ENCODE peak calls at places on chromosomes 7 and 10, in six cellular contexts. H is Panc1, T is HepG2, N is GM23338, O is K562, C is HCT116. G is an unnamed sample.

GRCh38 chr7:99714171-99714570 is 20.8 kb downstream of the CYP3A7 start:
- ATAC-seq in H (no peak), T (no peak), N (no peak), O (no peak), C (no peak), G (no peak)

GRCh38 chr10:14686356-14686755 is 88.3 kb downstream of the FAM107B start:
- ATAC-seq in H (no peak), T (no peak), N (no peak), O (no peak), C (no peak), G (no peak)

GRCh38 chr10:49200859-49201258 is 12.7 kb upstream of the TMEM273 start:
- ATAC-seq in H (no peak), T (no peak), N (no peak), O (peak), C (no peak), G (no peak)

GRCh38 chr7:92547579-92547978 is 19.0 kb downstream of the RBM48 start:
- ATAC-seq in H (peak), T (peak), N (no peak), O (no peak), C (no peak), G (no peak)

GRCh38 chr10:114492351-114493037 is 88.2 kb upstream of the AFAP1L2 start:
- ATAC-seq in H (no peak), T (no peak), N (no peak), O (no peak), C (no peak), G (no peak)

GRCh38 chr10:20955355-20955893 is 58.3 kb upstream of the NEBL start:
- ATAC-seq in H (no peak), T (no peak), N (no peak), O (peak), C (no peak), G (no peak)

GRCh38 chr10:78059916-78060315 is 26.3 kb downstream of the RPS24 start:
- ATAC-seq in H (no peak), T (no peak), N (no peak), O (no peak), C (no peak), G (no peak)

GRCh38 chr10:44696496-44696895 is 214.6 kb upstream of the TMEM72 start:
- ATAC-seq in H (no peak), T (peak), N (peak), O (no peak), C (no peak), G (peak)

GRCh38 chr7:75727881-75728592 is 10.7 kb downstream of the HIP1 start:
- ATAC-seq in H (peak), T (peak), N (peak), O (no peak), C (peak), G (no peak)

GRCh38 chr7:38257350-38257677 is 16.1 kb downstream of the TARP start:
- ATAC-seq in H (no peak), T (no peak), N (no peak), O (no peak), C (no peak), G (no peak)

GRCh38 chr7:28808786-28809533 is 149.2 kb downstream of the TRIL start:
- ATAC-seq in H (no peak), T (peak), N (peak), O (peak), C (no peak), G (no peak)

GRCh38 chr7:139118803-139119485 is 9.4 kb upstream of the ZC3HAV1 start:
- ATAC-seq in H (no peak), T (no peak), N (peak), O (peak), C (peak), G (no peak)

GRCh38 chr10:102311025-102311420 is 65.7 kb downstream of the GBF1 start:
- ATAC-seq in H (peak), T (peak), N (peak), O (no peak), C (peak), G (no peak)

GRCh38 chr7:151110941-151111645 is 24.8 kb downstream of the AGAP3 start:
- ATAC-seq in H (peak), T (peak), N (peak), O (peak), C (peak), G (peak)

GRCh38 chr10:78281627-78282026 is 248.0 kb downstream of the RPS24 start:
- ATAC-seq in H (no peak), T (no peak), N (no peak), O (no peak), C (no peak), G (no peak)

GRCh38 chr10:118607768-118608354 is 12.4 kb upstream of the PRLHR start:
- ATAC-seq in H (no peak), T (no peak), N (no peak), O (no peak), C (no peak), G (no peak)

GRCh38 chr7:41777894-41778596 is 75.2 kb upstream of the INHBA start:
- ATAC-seq in H (no peak), T (no peak), N (no peak), O (no peak), C (no peak), G (no peak)

GRCh38 chr7:8115547-8116402 is 146.2 kb downstream of the ICA1 start:
- ATAC-seq in H (no peak), T (no peak), N (no peak), O (no peak), C (no peak), G (no peak)

GRCh38 chr7:107661081-107661864 is 645 bp downstream of the SLC26A4 start:
- ATAC-seq in H (peak), T (peak), N (peak), O (no peak), C (no peak), G (peak)

GRCh38 chr10:108465871-108466641 is 1301.5 kb upstream of the SORCS1 start:
- ATAC-seq in H (no peak), T (no peak), N (peak), O (no peak), C (no peak), G (peak)

GRCh38 chr7:75971961-75972763 is 22.2 kb downstream of the TMEM120A start:
- ATAC-seq in H (peak), T (peak), N (peak), O (peak), C (peak), G (peak)

GRCh38 chr7:140009735-140010134 is 53.0 kb downstream of the PARP12 start:
- ATAC-seq in H (no peak), T (no peak), N (no peak), O (no peak), C (no peak), G (no peak)

GRCh38 chr10:30629653-30630052 is at the start of gene LYZL2:
- ATAC-seq in H (no peak), T (no peak), N (no peak), O (no peak), C (no peak), G (no peak)

GRCh38 chr7:106071999-106072714 is 40.0 kb downstream of the SYPL1 start:
- ATAC-seq in H (no peak), T (peak), N (no peak), O (peak), C (no peak), G (peak)

GRCh38 chr7:151520419-151521229 is 929 bp upstream of the RHEB start:
- ATAC-seq in H (peak), T (no peak), N (peak), O (no peak), C (no peak), G (peak)

GRCh38 chr10:119113805-119114732 is 10.2 kb downstream of the DENND10 start:
- ATAC-seq in H (peak), T (peak), N (no peak), O (no peak), C (no peak), G (peak)

GRCh38 chr7:82017334-82017943 is 247.6 kb upstream of the HGF start:
- ATAC-seq in H (peak), T (peak), N (no peak), O (no peak), C (peak), G (no peak)

GRCh38 chr7:121541457-121541856 is 145.3 kb upstream of the FAM3C start:
- ATAC-seq in H (no peak), T (no peak), N (no peak), O (no peak), C (no peak), G (no peak)

GRCh38 chr7:117962598-117962997 is 89.4 kb upstream of the CTTNBP2 start:
- ATAC-seq in H (no peak), T (no peak), N (peak), O (no peak), C (no peak), G (no peak)

GRCh38 chr7:16926861-16927260 is 45.1 kb upstream of the AGR3 start:
- ATAC-seq in H (peak), T (no peak), N (no peak), O (no peak), C (no peak), G (no peak)

GRCh38 chr7:80128918-80129317 is 5.7 kb upstream of the GNAI1 start:
- ATAC-seq in H (no peak), T (no peak), N (no peak), O (no peak), C (no peak), G (no peak)

GRCh38 chr7:32479574-32480200 is 10.5 kb downstream of the LSM5 start:
- ATAC-seq in H (peak), T (peak), N (peak), O (peak), C (peak), G (no peak)

GRCh38 chr7:82722946-82723345 is 279.4 kb upstream of the CACNA2D1 start:
- ATAC-seq in H (no peak), T (no peak), N (peak), O (no peak), C (no peak), G (no peak)

GRCh38 chr7:131183611-131184119 is 144.0 kb upstream of the MKLN1 start:
- ATAC-seq in H (no peak), T (no peak), N (no peak), O (no peak), C (no peak), G (no peak)

GRCh38 chr7:34735526-34735925 is 77.5 kb downstream of the NPSR1 start:
- ATAC-seq in H (no peak), T (no peak), N (no peak), O (no peak), C (no peak), G (no peak)

GRCh38 chr7:139697031-139697430 is 80.8 kb downstream of the HIPK2 start:
- ATAC-seq in H (no peak), T (no peak), N (no peak), O (no peak), C (no peak), G (no peak)

GRCh38 chr7:222716-223041 is 30.3 kb downstream of the FAM20C start:
- ATAC-seq in H (no peak), T (no peak), N (no peak), O (no peak), C (peak), G (no peak)

GRCh38 chr10:26503911-26504310 is 65.8 kb downstream of the APBB1IP start:
- ATAC-seq in H (no peak), T (no peak), N (peak), O (peak), C (peak), G (no peak)

GRCh38 chr7:1939434-1940401 is 269.6 kb downstream of the ELFN1 start:
- ATAC-seq in H (peak), T (no peak), N (no peak), O (peak), C (no peak), G (no peak)

GRCh38 chr7:1938788-1939433 is 268.8 kb downstream of the ELFN1 start:
- ATAC-seq in H (no peak), T (no peak), N (no peak), O (no peak), C (peak), G (no peak)

GRCh38 chr7:1940863-1941262 is 270.8 kb downstream of the ELFN1 start:
- ATAC-seq in H (no peak), T (no peak), N (no peak), O (no peak), C (no peak), G (peak)

GRCh38 chr7:1941464-1942025 is 271.5 kb downstream of the ELFN1 start:
- ATAC-seq in H (no peak), T (no peak), N (no peak), O (no peak), C (no peak), G (no peak)

DNA sequence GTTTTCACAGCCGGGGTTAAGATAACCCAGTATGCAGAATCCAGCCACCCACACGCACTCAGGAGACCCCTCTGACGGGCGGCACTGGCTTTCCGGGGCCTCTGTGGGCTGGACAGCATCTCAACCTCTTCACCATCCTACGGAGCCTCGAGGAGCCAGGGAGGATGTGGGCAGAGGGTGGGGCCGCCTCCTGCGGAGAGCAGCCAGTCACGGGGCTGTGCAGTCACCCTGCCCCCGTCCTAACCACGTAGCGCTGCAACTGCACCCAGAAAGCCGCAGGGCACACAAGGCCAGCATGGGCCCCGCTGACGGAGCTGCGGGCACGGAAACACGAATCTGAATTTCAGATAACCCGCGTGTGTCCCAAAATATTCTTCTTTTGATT is 270.3 kb downstream of the ELFN1 start:
- ATAC-seq in H (no peak), T (no peak), N (no peak), O (peak), C (peak), G (peak)
- TF ChIP-seq POLR2AphosphoS5 in H (no peak), T (no peak), N (no peak), O (no peak), C (no peak), G (no peak)

GRCh38 chr10:112615269-112615668 is 168.3 kb downstream of the VTI1A start:
- ATAC-seq in H (no peak), T (no peak), N (no peak), O (no peak), C (peak), G (no peak)
- TF ChIP-seq POLR2AphosphoS5 in H (no peak), T (no peak), N (no peak), O (no peak), C (no peak), G (no peak)

GRCh38 chr10:70928140-70928539 is 39.8 kb upstream of the PCBD1 start:
- ATAC-seq in H (no peak), T (no peak), N (no peak), O (no peak), C (no peak), G (no peak)
- TF ChIP-seq POLR2AphosphoS5 in H (no peak), T (no peak), N (no peak), O (no peak), C (no peak), G (no peak)

DNA sequence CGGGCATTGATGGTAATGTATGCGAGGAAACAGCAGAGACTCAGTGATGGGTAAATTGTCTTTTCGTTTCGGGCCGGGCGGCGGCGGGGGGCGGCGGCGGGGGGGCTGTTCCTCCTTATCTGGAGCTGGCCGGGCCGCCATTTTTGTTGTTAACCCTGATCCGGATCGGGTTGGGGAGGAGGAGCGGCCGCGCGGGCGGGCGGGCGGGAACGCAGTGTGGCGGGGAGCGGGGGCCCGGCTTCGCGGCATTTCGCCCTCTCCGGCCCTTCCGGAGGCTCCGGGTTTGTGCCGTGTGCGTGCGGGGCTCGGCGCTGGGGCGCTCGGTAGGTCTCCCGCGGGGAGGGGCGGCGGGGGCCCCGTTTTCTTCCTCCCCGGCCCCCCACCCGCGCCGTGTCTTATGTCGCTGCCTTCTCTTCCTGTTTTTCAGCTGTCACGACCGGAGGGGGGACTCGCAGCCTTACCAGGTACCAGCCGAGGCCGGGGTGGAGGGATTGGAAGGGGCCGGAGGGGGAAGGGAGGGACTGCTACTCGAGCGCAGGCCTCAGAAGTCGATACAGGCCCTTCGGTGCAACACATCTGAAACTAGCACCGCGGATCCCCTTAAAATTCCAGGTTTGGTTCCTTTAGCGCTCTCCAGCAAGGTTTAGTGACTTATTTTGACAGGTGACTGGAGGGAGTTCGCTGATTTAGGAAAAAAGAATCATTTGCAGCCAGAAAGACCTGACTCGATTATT is 820 bp downstream of the WAC start:
- ATAC-seq in H (peak), T (peak), N (peak), O (peak), C (peak), G (peak)
- TF ChIP-seq POLR2AphosphoS5 in H (no peak), T (no peak), N (no peak), O (peak), C (no peak), G (no peak)

G was measured in gastroesophageal sphincter.